ENCODE peak calls at places on chromosomes 4 and X, in eight cellular contexts. R is fibroblast of lung, Z is testis, S is keratinocyte, H is left ventricle myocardium inferior, P is A549, Y is GM12878, L is fibroblast of mammary gland. F is an unnamed sample.

GRCh38 chr4:12644261-12644660 is 839.9 kb downstream of the RAB28 start:
- DNase-seq in R (no peak), Z (no peak), S (no peak), H (no peak), P (no peak), Y (no peak), L (no peak), F (no peak)

GRCh38 chr4:137749466-137749865 is 217.2 kb upstream of the PCDH18 start:
- DNase-seq in R (peak), Z (no peak), S (no peak), H (no peak), P (no peak), Y (no peak), L (peak), F (peak)

GRCh38 chr4:112927544-112927943 is 121.9 kb upstream of the ANK2 start:
- DNase-seq in R (no peak), Z (no peak), S (no peak), H (no peak), P (no peak), Y (no peak), L (no peak), F (no peak)

GRCh38 chrX:134423606-134424005 is 36.4 kb upstream of the HPRT1 start:
- DNase-seq in R (peak), Z (no peak), S (no peak), H (no peak), P (peak), Y (no peak), L (peak), F (peak)

GRCh38 chr4:154602404-154603020 is 9.9 kb downstream of the FGG start:
- DNase-seq in R (no peak), Z (no peak), S (no peak), H (no peak), P (no peak), Y (no peak), L (peak), F (no peak)

GRCh38 chr4:185247151-185247550 is 37.8 kb downstream of the SNX25 start:
- DNase-seq in R (no peak), Z (no peak), S (no peak), H (no peak), P (no peak), Y (no peak), L (peak), F (no peak)

GRCh38 chrX:123994730-123995129 is 33.2 kb downstream of the STAG2 start:
- DNase-seq in R (no peak), Z (no peak), S (no peak), H (no peak), P (no peak), Y (no peak), L (no peak), F (no peak)

GRCh38 chrX:119677654-119677981 is 15.3 kb downstream of the SEPTIN6 start:
- DNase-seq in R (no peak), Z (no peak), S (no peak), H (no peak), P (no peak), Y (no peak), L (no peak), F (no peak)

GRCh38 chrX:40074080-40074958 is 23.4 kb downstream of the BCOR start:
- DNase-seq in R (no peak), Z (no peak), S (no peak), H (no peak), P (no peak), Y (no peak), L (no peak), F (no peak)

GRCh38 chrX:147738260-147738659 is 173.5 kb upstream of the FMR1 start:
- DNase-seq in R (no peak), Z (no peak), S (no peak), H (no peak), P (no peak), Y (no peak), L (no peak), F (no peak)

GRCh38 chrX:57453901-57454300 is 137.9 kb upstream of the ZXDB start:
- DNase-seq in R (no peak), Z (peak), S (no peak), H (no peak), P (peak), Y (peak), L (peak), F (no peak)

GRCh38 chr4:139768913-139769312 is 103.3 kb downstream of the MGST2 start:
- DNase-seq in R (no peak), Z (no peak), S (no peak), H (no peak), P (peak), Y (no peak), L (peak), F (no peak)

GRCh38 chr4:25160714-25161598 is 707 bp upstream of the SEPSECS start:
- DNase-seq in R (peak), Z (peak), S (no peak), H (no peak), P (no peak), Y (no peak), L (no peak), F (peak)

GRCh38 chr4:21790437-21791029 is 158.0 kb downstream of the KCNIP4 start:
- DNase-seq in R (peak), Z (no peak), S (no peak), H (no peak), P (peak), Y (no peak), L (peak), F (peak)

GRCh38 chrX:109830157-109830703 is 97.2 kb upstream of the ACSL4 start:
- DNase-seq in R (no peak), Z (no peak), S (no peak), H (no peak), P (no peak), Y (no peak), L (no peak), F (no peak)

GRCh38 chrX:9273744-9274143 is 191.1 kb upstream of the TBL1X start:
- DNase-seq in R (no peak), Z (no peak), S (no peak), H (no peak), P (no peak), Y (no peak), L (no peak), F (no peak)

GRCh38 chrX:9279271-9279596 is 185.6 kb upstream of the TBL1X start:
- DNase-seq in R (peak), Z (no peak), S (no peak), H (no peak), P (no peak), Y (no peak), L (peak), F (peak)

GRCh38 chrX:9282325-9282724 is 182.5 kb upstream of the TBL1X start:
- DNase-seq in R (no peak), Z (no peak), S (no peak), H (no peak), P (no peak), Y (no peak), L (no peak), F (no peak)

GRCh38 chrX:9278475-9279270 is 186.2 kb upstream of the TBL1X start:
- DNase-seq in R (peak), Z (no peak), S (no peak), H (no peak), P (no peak), Y (no peak), L (peak), F (peak)
- H3K4me3 ChIP-seq in R (peak), Z (no peak), S (no peak), H (peak), P (no peak), Y (no peak), L (no peak), F (no peak)

GRCh38 chr4:10296730-10297129 is 160.5 kb downstream of the ZNF518B start:
- DNase-seq in R (no peak), Z (peak), S (no peak), H (no peak), P (no peak), Y (no peak), L (no peak), F (no peak)
- TF ChIP-seq CTCF in R (no peak), Z (no peak), S (no peak), H (no peak), P (no peak), Y (no peak), L (no peak), F (no peak)

DNA sequence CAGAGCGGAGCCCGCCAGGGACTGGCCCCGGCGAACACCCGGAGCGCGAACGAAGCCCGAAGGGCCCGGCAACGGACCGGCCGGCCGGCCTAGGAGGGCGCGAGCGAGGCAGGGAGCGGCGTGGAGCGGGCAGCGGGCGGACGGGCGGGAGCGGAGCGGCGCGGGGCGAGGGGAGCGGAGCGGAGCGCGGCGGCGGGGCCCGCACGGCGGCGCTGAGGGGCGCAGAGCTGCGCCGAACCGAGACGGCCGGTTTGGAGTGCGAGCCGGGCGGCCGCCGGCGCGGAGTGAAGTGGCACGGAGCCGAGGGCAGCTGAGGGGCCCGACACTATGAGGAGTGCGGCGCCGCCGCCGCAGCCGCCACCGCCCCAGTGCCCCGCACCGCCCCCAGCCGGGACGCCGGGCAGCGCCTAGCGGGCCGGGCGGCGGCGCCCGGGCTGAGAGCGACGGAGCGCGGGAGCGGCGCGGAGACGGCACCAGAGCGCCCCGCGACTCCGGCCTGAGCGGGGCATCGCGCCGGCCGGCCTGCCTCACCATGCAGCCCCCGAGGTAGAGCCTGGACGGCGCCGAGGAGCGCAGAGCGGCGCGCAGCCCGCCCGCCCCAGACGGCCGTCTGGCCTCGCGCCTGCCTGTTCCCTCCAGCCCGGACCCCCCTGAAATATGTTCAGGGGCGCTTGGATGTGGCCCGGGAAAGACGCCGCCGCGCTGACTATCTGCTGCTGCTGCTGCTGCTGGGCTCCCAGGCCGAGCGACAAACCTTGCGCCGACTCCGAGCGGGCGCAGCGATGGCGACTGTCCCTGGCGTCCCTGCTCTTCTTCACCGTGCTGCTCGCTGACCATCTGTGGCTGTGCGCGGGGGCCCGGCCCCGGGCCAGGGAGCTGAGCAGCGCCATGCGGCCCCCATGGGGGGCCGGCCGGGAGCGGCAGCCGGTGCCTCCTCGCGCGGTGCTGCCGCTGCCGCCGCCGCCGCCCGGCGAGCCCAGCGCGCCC is 793 bp downstream of the NALF2 start:
- DNase-seq in R (no peak), Z (no peak), S (no peak), H (no peak), P (no peak), Y (no peak), L (no peak), F (no peak)
- H3K4me3 ChIP-seq in R (no peak), Z (peak), S (peak), H (peak), P (peak), Y (no peak), L (no peak), F (no peak)

DNA sequence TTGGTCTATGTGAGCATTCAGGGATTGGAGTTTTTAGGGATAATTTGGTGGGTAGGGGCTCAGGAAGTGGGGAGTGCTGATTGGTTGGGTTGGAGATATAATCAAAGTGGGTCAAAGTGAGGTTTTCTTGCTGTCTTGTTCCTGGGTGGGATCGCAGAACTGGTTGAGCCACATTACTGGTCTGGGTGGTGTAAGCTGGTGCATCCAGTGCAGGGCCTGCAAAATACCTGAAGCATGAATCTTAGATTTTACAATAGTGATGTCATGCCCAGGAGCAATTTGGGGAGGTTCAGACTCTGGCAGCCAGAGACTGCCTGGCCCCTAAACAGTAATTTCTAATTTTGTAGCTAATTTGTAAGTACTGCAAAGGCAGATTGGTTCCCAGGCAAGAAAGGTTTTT is 665.6 kb upstream of the PRKX start:
- DNase-seq in R (no peak), Z (no peak), S (peak), H (no peak), P (no peak), Y (no peak), L (no peak), F (no peak)
- TF ChIP-seq CTCF in R (no peak), Z (no peak), S (no peak), H (no peak), P (no peak), Y (no peak), L (no peak), F (no peak)

GRCh38 chr4:9691221-9692065 is 90.0 kb upstream of the DRD5 start:
- DNase-seq in R (peak), Z (peak), S (peak), H (peak), P (peak), Y (peak), L (peak), F (peak)
- H3K4me3 ChIP-seq in R (peak), Z (peak), S (peak), H (peak), P (peak), Y (no peak), L (peak), F (peak)

DNA sequence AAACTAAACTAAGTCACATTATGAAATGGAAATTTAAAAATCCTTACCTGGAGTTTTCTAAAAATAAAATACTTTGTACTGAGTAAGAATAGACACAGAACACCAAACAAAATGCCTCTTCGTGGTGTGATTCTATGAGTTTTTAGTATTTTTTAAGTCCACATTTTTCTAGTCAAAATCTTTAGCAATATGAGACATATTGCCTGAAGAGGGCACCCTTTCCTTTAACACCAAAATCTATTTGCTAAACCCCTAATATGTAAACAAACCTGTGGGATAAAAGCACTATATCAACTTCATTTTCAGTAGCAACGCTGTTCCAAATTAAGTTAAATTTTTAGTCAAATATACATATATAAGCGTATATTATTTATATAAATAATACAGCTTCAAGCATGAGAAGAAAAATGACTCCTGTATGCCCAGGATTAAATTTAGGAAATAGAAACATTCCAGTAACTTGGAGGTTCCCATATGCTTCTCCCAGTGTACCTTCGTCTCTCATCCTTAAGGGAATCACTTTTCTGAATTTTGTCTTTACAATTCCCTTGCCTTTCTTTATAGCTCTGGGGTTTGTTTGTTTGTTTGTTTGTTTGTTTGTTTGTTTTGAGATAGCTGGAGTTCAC is 23.0 kb upstream of the PGM2 start:
- DNase-seq in R (peak), Z (no peak), S (no peak), H (no peak), P (peak), Y (no peak), L (peak), F (peak)
- TF ChIP-seq CTCF in R (peak), Z (peak), S (no peak), H (peak), P (peak), Y (peak), L (peak), F (peak)

GRCh38 chr4:168711197-168712120 is 214.6 kb downstream of the PALLD start:
- DNase-seq in R (peak), Z (no peak), S (no peak), H (no peak), P (no peak), Y (no peak), L (peak), F (peak)
- H3K4me3 ChIP-seq in R (no peak), Z (no peak), S (no peak), H (no peak), P (no peak), Y (no peak), L (no peak), F (no peak)

GRCh38 chr4:7704091-7704490 is 235.6 kb downstream of the AFAP1 start:
- DNase-seq in R (no peak), Z (no peak), S (no peak), H (no peak), P (no peak), Y (no peak), L (no peak), F (no peak)

GRCh38 chr4:7703669-7704068 is 236.0 kb downstream of the AFAP1 start:
- DNase-seq in R (no peak), Z (no peak), S (no peak), H (no peak), P (no peak), Y (no peak), L (no peak), F (no peak)

GRCh38 chr4:7705062-7705461 is 234.6 kb downstream of the AFAP1 start:
- DNase-seq in R (no peak), Z (peak), S (no peak), H (peak), P (no peak), Y (no peak), L (peak), F (no peak)

GRCh38 chr4:7704625-7705024 is 235.0 kb downstream of the AFAP1 start:
- DNase-seq in R (no peak), Z (no peak), S (no peak), H (no peak), P (no peak), Y (no peak), L (no peak), F (no peak)

GRCh38 chr4:7705602-7706001 is 234.1 kb downstream of the AFAP1 start:
- DNase-seq in R (no peak), Z (peak), S (no peak), H (no peak), P (no peak), Y (no peak), L (no peak), F (no peak)
- TF ChIP-seq CTCF in R (no peak), Z (no peak), S (no peak), H (no peak), P (no peak), Y (no peak), L (no peak), F (no peak)

GRCh38 chrX:143633530-143634372 is 2.1 kb downstream of the SLITRK4 start:
- DNase-seq in R (no peak), Z (peak), S (no peak), H (no peak), P (no peak), Y (no peak), L (no peak), F (no peak)
- H3K4me3 ChIP-seq in R (no peak), Z (peak), S (no peak), H (peak), P (no peak), Y (no peak), L (no peak), F (peak)

GRCh38 chrX:48468693-48469691 is 1.1 kb downstream of the SLC38A5 start:
- DNase-seq in R (peak), Z (no peak), S (no peak), H (no peak), P (no peak), Y (no peak), L (no peak), F (no peak)

GRCh38 chrX:48467331-48467761 is 2.7 kb downstream of the SLC38A5 start:
- DNase-seq in R (peak), Z (no peak), S (no peak), H (no peak), P (no peak), Y (no peak), L (no peak), F (no peak)

GRCh38 chrX:48465336-48465933 is 4.6 kb downstream of the SLC38A5 start:
- DNase-seq in R (peak), Z (no peak), S (no peak), H (no peak), P (no peak), Y (no peak), L (peak), F (peak)

GRCh38 chrX:48468247-48468671 is 1.8 kb downstream of the SLC38A5 start:
- DNase-seq in R (no peak), Z (no peak), S (no peak), H (no peak), P (no peak), Y (no peak), L (no peak), F (no peak)

DNA sequence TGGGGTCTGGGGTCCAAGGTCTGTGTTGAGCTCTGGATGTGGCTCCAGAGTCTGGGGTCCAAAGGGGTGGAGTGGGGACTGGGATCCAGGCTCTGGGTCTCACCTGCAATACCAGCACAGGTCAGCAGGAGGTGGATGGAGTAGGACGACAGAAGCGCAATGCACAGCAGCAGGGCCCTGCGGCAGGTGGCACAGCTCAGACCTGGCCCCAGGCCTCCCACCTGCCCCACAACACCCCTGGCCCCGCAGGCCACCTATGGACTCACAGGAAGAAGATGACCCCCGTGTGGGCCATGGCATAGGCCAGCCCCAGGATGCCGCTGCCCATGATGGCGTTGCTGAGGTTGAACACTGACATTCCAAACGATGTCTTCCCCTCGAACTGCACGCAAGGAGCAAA is 3.4 kb downstream of the SLC38A5 start:
- DNase-seq in R (no peak), Z (no peak), S (no peak), H (no peak), P (no peak), Y (no peak), L (no peak), F (no peak)
- TF ChIP-seq CTCF in R (peak), Z (no peak), S (no peak), H (no peak), P (no peak), Y (no peak), L (peak), F (peak)